ENCODE peak calls at places on chromosomes 16 and 17, in eight cellular contexts. E is NCI-H2227 treated with DMSO at 0.1 percent for 48 hours, I is DMS53, D is ELR, F is kidney glomerular epithelial cell, V is body of pancreas, W is upper lobe of right lung, S is Calu3. N is an unnamed sample.

GRCh38 chr17:73340093-73340596 is 28.3 kb upstream of the CDC42EP4 start:
- DNase-seq in D (peak; percentile 98), S (peak; percentile 77), V (no peak), W (no peak), E (no peak), I (no peak), F (peak; percentile 94), N (peak; percentile 92)

GRCh38 chr17:76715462-76715830 is 4.7 kb upstream of the MXRA7 start:
- DNase-seq in V (no peak), E (no peak), D (no peak), F (no peak), I (peak; percentile 20), W (no peak), S (no peak), N (no peak)

GRCh38 chr17:77571562-77571981 is 386.9 kb upstream of the TNRC6C start:
- DNase-seq in I (no peak), W (peak; percentile 40), S (no peak), E (peak; percentile 58), D (no peak), F (no peak), V (no peak), N (no peak)

GRCh38 chr17:4375039-4375748 is 8.7 kb upstream of the UBE2G1 start:
- DNase-seq in W (no peak), F (peak; percentile 11), E (no peak), V (no peak), I (no peak), D (no peak), S (no peak), N (no peak)

GRCh38 chr17:82219753-82220709 is 7.4 kb upstream of the CCDC57 start:
- DNase-seq in E (no peak), D (no peak), F (no peak), I (no peak), S (no peak), W (no peak), V (no peak), N (no peak)

GRCh38 chr16:16925432-16925831 is 545.3 kb downstream of the XYLT1 start:
- DNase-seq in W (no peak), V (no peak), F (no peak), E (no peak), S (no peak), I (no peak), D (no peak), N (no peak)

GRCh38 chr17:19403021-19403420 is 8.0 kb upstream of the RNF112 start:
- DNase-seq in I (no peak), D (no peak), F (no peak), E (no peak), W (no peak), V (no peak), S (no peak), N (no peak)

GRCh38 chr17:49574283-49574892 is 1.3 kb upstream of the NXPH3 start:
- DNase-seq in S (no peak), I (no peak), F (no peak), D (no peak), W (peak; percentile 63), V (no peak), E (no peak), N (no peak)

GRCh38 chr17:48259710-48260291 is 152.2 kb downstream of the SNX11 start:
- DNase-seq in D (peak; percentile 72), E (peak; percentile 27), F (peak; percentile 67), I (peak; percentile 88), W (no peak), S (peak; percentile 60), V (peak; percentile 19), N (peak; percentile 78)

GRCh38 chr17:69552986-69553667 is 138.6 kb downstream of the MAP2K6 start:
- DNase-seq in V (no peak), W (no peak), S (no peak), F (no peak), I (no peak), E (no peak), D (no peak), N (no peak)

GRCh38 chr17:81877569-81877968 is 6.4 kb upstream of the ARHGDIA start:
- DNase-seq in V (no peak), E (no peak), D (no peak), F (no peak), S (no peak), W (no peak), I (no peak), N (no peak)

GRCh38 chr16:87669672-87670071 is 67.4 kb downstream of the JPH3 start:
- DNase-seq in E (no peak), V (no peak), W (no peak), F (no peak), I (no peak), S (no peak), D (no peak), N (no peak)

GRCh38 chr17:694239-694638 is 20.4 kb downstream of the VPS53 start:
- DNase-seq in W (no peak), D (peak; percentile 99), V (no peak), S (no peak), I (no peak), E (no peak), F (peak; percentile 99), N (peak; percentile 99)

GRCh38 chr17:82981141-82981540 is 98.3 kb upstream of the METRNL start:
- DNase-seq in S (no peak), V (no peak), D (no peak), W (peak; percentile 32), E (no peak), I (no peak), F (no peak), N (no peak)

GRCh38 chr16:2226245-2226793 is 2.9 kb downstream of the E4F1 start:
- DNase-seq in V (no peak), F (no peak), W (no peak), D (no peak), S (no peak), I (peak; percentile 72), E (no peak), N (peak; percentile 60)

GRCh38 chr17:17408236-17408794 is 68.5 kb upstream of the MED9 start:
- DNase-seq in F (no peak), W (no peak), E (no peak), I (peak; percentile 15), V (no peak), D (peak; percentile 76), S (peak; percentile 2), N (no peak)

GRCh38 chr17:79085154-79085920 is 10.7 kb downstream of the ENGASE start:
- DNase-seq in W (no peak), E (no peak), I (no peak), F (no peak), V (no peak), D (no peak), S (no peak), N (no peak)

GRCh38 chr16:25633549-25633948 is 58.2 kb upstream of the HS3ST4 start:
- DNase-seq in F (no peak), D (peak; percentile 19), W (no peak), S (peak; percentile 6), E (no peak), V (no peak), I (peak; percentile 7), N (peak; percentile 88)

GRCh38 chr17:56819431-56820145 is 14.1 kb downstream of the C17orf67 start:
- DNase-seq in S (peak; percentile 74), W (no peak), D (peak; percentile 87), V (peak; percentile 87), I (peak; percentile 81), E (peak; percentile 65), F (peak; percentile 80), N (peak; percentile 91)

GRCh38 chr16:57888128-57888527 is 82.8 kb downstream of the CNGB1 start:
- DNase-seq in S (no peak), I (no peak), W (no peak), D (no peak), V (no peak), E (no peak), F (no peak), N (no peak)

GRCh38 chr17:46770818-46771600 is 47.5 kb downstream of the WNT3 start:
- DNase-seq in D (peak; percentile 75), I (peak; percentile 87), F (no peak), S (peak; percentile 82), W (peak; percentile 80), E (peak; percentile 35), V (peak; percentile 49), N (peak; percentile 65)

GRCh38 chr17:19372866-19373505 is 5.3 kb upstream of the MAPK7 start:
- DNase-seq in S (no peak), I (no peak), D (no peak), V (no peak), E (no peak), F (no peak), W (no peak), N (no peak)

GRCh38 chr16:49921106-49921505 is 65.2 kb upstream of the ZNF423 start:
- DNase-seq in E (no peak), I (no peak), W (no peak), D (no peak), F (no peak), S (no peak), V (no peak), N (no peak)

N was measured in ACHN.